ENCODE peak calls at places on chromosomes 16 and 17, in seven cellular contexts. T is breast epithelium, S is GM10248, N is A549, V is right lobe of liver, Y is astrocyte, F is fibroblast of the aortic adventitia. M is an unnamed sample.

GRCh38 chr17:17737938-17738894 is 57.0 kb downstream of the RAI1 start:
- DNase-seq in T (peak), S (no peak), N (peak), V (no peak), Y (peak), F (no peak), M (peak)

GRCh38 chr17:29557085-29557697 is 9.6 kb downstream of the ABHD15 start:
- DNase-seq in T (no peak), S (no peak), N (no peak), V (peak), Y (peak), F (peak), M (no peak)

GRCh38 chr17:9817086-9817485 is 4.8 kb downstream of the GSG1L2 start:
- DNase-seq in T (no peak), S (no peak), N (peak), V (no peak), Y (no peak), F (no peak), M (no peak)

GRCh38 chr16:82124651-82125050 is 45.4 kb downstream of the MPHOSPH6 start:
- DNase-seq in T (no peak), S (no peak), N (no peak), V (no peak), Y (no peak), F (no peak), M (no peak)

GRCh38 chr16:86577314-86577971 is 906 bp upstream of the FOXL1 start:
- DNase-seq in T (no peak), S (no peak), N (no peak), V (no peak), Y (peak), F (no peak), M (no peak)

GRCh38 chr16:47586121-47586520 is 125.0 kb downstream of the PHKB start:
- DNase-seq in T (no peak), S (no peak), N (no peak), V (no peak), Y (no peak), F (no peak), M (no peak)

GRCh38 chr17:47605006-47605405 is 44.7 kb upstream of the KPNB1 start:
- DNase-seq in T (no peak), S (no peak), N (no peak), V (no peak), Y (no peak), F (no peak), M (no peak)

GRCh38 chr17:61335845-61336655 is 63.6 kb upstream of the TBX2 start:
- DNase-seq in T (no peak), S (no peak), N (peak), V (peak), Y (peak), F (peak), M (no peak)

GRCh38 chr17:7239091-7240027 is at the start of gene PHF23:
- DNase-seq in T (peak), S (peak), N (peak), V (peak), Y (peak), F (peak), M (peak)

GRCh38 chr17:64411999-64412771 is 21.5 kb upstream of the PECAM1 start:
- DNase-seq in T (no peak), S (no peak), N (no peak), V (no peak), Y (peak), F (peak), M (peak)

GRCh38 chr16:50442221-50442620 is 73.4 kb upstream of the BRD7 start:
- DNase-seq in T (peak), S (no peak), N (no peak), V (peak), Y (no peak), F (no peak), M (no peak)

GRCh38 chr16:50441758-50442157 is 73.0 kb upstream of the BRD7 start:
- DNase-seq in T (no peak), S (no peak), N (no peak), V (peak), Y (no peak), F (no peak), M (no peak)

GRCh38 chr16:50440531-50440930 is 71.7 kb upstream of the BRD7 start:
- DNase-seq in T (peak), S (no peak), N (no peak), V (no peak), Y (no peak), F (no peak), M (no peak)

GRCh38 chr16:50438041-50438437 is 69.3 kb upstream of the BRD7 start:
- DNase-seq in T (no peak), S (no peak), N (no peak), V (no peak), Y (no peak), F (no peak), M (no peak)

DNA sequence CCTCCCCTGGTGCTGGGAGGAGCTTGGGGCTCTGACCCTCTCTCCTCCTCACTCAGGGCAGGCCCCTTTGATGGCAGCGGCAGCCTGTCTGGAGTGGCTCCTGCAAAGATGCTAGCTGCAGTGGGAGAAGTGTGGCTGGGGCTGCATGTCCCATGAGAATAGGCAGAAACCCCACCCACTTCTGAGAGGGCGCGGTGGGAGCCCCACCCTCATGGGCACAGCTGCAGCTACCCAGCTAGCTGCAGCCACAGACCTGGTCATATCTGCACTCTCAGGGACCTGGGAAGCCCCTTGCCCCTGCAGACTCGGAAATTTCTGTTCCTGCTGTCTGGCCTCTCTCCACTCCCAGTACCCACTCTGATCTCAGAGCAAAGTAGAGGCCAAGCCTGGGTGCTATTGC is 72.2 kb upstream of the BRD7 start:
- DNase-seq in T (peak), S (no peak), N (no peak), V (peak), Y (no peak), F (no peak), M (no peak)
- TF ChIP-seq CTCF in T (no peak), S (no peak), N (no peak), V (no peak), Y (no peak), F (no peak), M (no peak)

DNA sequence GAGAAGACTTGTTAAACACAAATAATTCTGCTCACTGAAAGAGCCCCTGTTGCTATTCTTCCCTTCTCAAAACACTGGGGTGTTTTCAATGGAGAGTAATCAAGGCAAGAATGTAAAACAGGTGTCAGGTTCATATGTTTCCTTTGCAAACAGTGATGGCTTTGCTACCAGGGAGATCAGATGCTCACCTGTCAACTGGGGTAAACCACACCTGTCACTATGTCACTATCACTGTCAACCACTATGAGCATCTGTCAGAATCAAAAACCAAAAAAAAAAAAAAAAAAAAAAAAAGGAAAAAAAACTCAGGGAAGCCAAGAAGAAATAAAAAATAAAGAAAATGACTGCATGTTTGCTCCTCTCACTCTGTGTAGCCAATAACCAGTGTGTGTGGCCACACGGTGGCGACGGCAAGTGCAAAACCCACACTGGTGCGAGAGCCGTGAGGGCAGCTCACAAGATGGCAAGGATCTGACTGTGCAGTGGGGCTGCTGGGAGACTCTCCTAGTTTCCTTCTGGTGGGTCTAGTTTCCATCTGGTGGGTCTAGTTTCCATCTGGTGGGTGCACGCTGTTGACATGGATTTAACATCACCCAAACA is 22.7 kb downstream of the USP22 start:
- DNase-seq in T (no peak), S (no peak), N (peak), V (no peak), Y (no peak), F (no peak), M (peak)
- TF ChIP-seq CTCF in T (no peak), S (peak), N (peak), V (no peak), Y (peak), F (peak), M (peak)

DNA sequence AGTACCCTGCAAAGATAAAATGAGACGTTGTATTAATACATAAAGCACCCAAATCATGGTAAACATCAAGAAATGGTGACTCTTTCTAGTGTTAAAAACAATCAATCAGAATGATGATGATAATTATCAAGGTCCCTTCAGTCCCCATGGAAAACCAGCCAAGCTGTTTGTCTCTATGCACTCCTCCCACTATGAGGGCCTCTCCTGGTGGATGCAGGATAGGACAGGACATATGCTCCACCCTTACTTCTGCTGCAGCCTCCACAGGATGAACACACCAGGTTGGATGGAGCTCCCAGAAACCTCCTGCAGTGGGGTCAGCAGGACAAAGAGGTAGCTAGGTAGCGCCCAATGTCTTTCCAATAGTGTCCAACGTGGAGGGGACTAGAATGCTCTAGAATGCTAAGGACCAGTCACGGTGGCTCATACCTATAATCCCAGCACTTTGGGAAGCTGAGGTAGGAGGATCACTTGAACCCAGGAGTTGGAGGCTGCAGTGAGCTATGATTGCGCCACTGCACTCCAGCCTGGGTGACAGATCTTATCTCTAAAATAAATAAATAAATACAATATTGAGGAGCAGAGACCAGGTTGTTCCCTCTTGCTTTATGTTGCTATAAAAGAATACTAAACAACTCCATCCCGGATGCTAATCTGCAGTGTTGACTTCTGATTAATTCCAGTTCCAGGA is 9.9 kb upstream of the KDM8 start:
- DNase-seq in T (no peak), S (no peak), N (no peak), V (no peak), Y (no peak), F (no peak), M (no peak)
- TF ChIP-seq CTCF in T (no peak), S (no peak), N (no peak), V (peak), Y (no peak), F (peak), M (no peak)

GRCh38 chr16:19659554-19659953 is 58.5 kb downstream of the KNOP1 start:
- DNase-seq in T (no peak), S (no peak), N (peak), V (no peak), Y (no peak), F (no peak), M (no peak)
- TF ChIP-seq CTCF in T (no peak), S (no peak), N (peak), V (no peak), Y (no peak), F (no peak), M (no peak)

GRCh38 chr16:4936181-4936990 is 562 bp downstream of the PPL start:
- DNase-seq in T (no peak), S (no peak), N (peak), V (peak), Y (no peak), F (no peak), M (no peak)
- TF ChIP-seq CTCF in T (peak), S (peak), N (peak), V (peak), Y (no peak), F (peak), M (no peak)

DNA sequence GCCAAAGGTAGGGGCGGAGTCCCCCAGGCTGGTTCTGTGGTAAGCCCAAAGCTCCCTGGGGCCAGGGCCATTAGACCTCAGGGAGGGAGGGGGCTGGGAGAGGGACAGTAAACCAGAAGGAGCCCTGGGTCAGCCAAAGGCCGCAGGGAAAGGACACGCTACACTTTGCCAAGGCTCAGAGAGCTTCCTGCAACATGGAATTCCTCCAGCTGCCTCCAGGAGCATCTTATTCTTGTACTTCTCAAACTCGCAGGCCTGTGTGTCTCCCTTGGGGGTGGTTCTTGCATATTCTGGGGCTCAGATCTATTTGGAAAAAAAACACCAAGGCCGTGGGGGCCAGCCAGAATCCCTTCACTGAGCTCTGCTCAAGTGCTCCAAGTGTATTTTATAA is 25.1 kb downstream of the AKAP1 start:
- DNase-seq in T (no peak), S (no peak), N (no peak), V (peak), Y (no peak), F (no peak), M (no peak)
- TF ChIP-seq CTCF in T (no peak), S (no peak), N (no peak), V (no peak), Y (no peak), F (no peak), M (no peak)